ENCODE peak calls at places on chromosome 6, in nine cellular contexts. W is activated CD8-positive, alpha-beta T cell treated with anti-CD3 and anti-CD28 coated beads for 36 hours; Y is bronchial epithelial cell; D is NCI-H1105; S is DMS153; K is activated CD4-positive, CD25-positive, alpha-beta regulatory T cell treated with anti-CD3 and anti-CD28 coated beads, Interleukin-2, amount 50 U/mL, for 72 hours; J is hippocampal formation; I is CD8-positive, alpha-beta memory T cell; E is COR-L47. L is an unnamed sample.

GRCh38 chr6:168102093-168102985 is 23.3 kb upstream of the FRMD1 start:
- DNase-seq in W (no peak), Y (peak; percentile 15), D (peak; percentile 78), S (peak; percentile 91), K (no peak), J (no peak), I (peak; percentile 15), E (peak; percentile 66), L (no peak)

GRCh38 chr6:132867055-132867454 is 52.7 kb downstream of the RPS12 start:
- DNase-seq in W (no peak), Y (no peak), D (no peak), S (no peak), K (no peak), J (no peak), I (no peak), E (no peak), L (no peak)

GRCh38 chr6:144877118-144877517 is 592.0 kb downstream of the UTRN start:
- DNase-seq in W (no peak), Y (no peak), D (no peak), S (no peak), K (no peak), J (no peak), I (no peak), E (no peak), L (no peak)

GRCh38 chr6:168937061-168937460 is 316.6 kb downstream of the THBS2 start:
- DNase-seq in W (no peak), Y (peak; percentile 1), D (no peak), S (no peak), K (no peak), J (no peak), I (no peak), E (no peak), L (no peak)

GRCh38 chr6:132962936-132963579 is 148.7 kb downstream of the RPS12 start:
- DNase-seq in W (peak; percentile 79), Y (peak; percentile 66), D (peak; percentile 53), S (peak; percentile 47), K (peak; percentile 42), J (no peak), I (peak; percentile 56), E (peak; percentile 71), L (no peak)

GRCh38 chr6:167501831-167502385 is 177.0 kb downstream of the TTLL2 start:
- DNase-seq in W (no peak), Y (peak; percentile 4), D (no peak), S (no peak), K (no peak), J (no peak), I (no peak), E (no peak), L (no peak)

GRCh38 chr6:142236686-142237085 is 65.1 kb upstream of the ADGRG6 start:
- DNase-seq in W (no peak), Y (no peak), D (no peak), S (no peak), K (no peak), J (no peak), I (no peak), E (no peak), L (no peak)

GRCh38 chr6:35391240-35391968 is 49.0 kb downstream of the PPARD start:
- DNase-seq in W (no peak), Y (peak; percentile 99), D (no peak), S (no peak), K (no peak), J (no peak), I (no peak), E (no peak), L (no peak)

GRCh38 chr6:39508513-39508912 is 186.0 kb upstream of the KCNK16 start:
- DNase-seq in W (no peak), Y (no peak), D (no peak), S (peak; percentile 64), K (no peak), J (no peak), I (no peak), E (no peak), L (no peak)

GRCh38 chr6:119612871-119613515 is 263.4 kb upstream of the MAN1A1 start:
- DNase-seq in W (no peak), Y (peak; percentile 27), D (no peak), S (no peak), K (no peak), J (no peak), I (no peak), E (no peak), L (no peak)

GRCh38 chr6:104301921-104302320 is 557.8 kb downstream of the HACE1 start:
- DNase-seq in W (no peak), Y (no peak), D (no peak), S (no peak), K (no peak), J (no peak), I (no peak), E (no peak), L (no peak)

GRCh38 chr6:132316970-132317369 is 84.3 kb downstream of the MOXD1 start:
- DNase-seq in W (no peak), Y (no peak), D (no peak), S (no peak), K (no peak), J (no peak), I (no peak), E (no peak), L (no peak)

GRCh38 chr6:125469915-125470314 is 168.1 kb upstream of the HDDC2 start:
- DNase-seq in W (no peak), Y (peak; percentile 63), D (no peak), S (no peak), K (no peak), J (no peak), I (no peak), E (no peak), L (no peak)

GRCh38 chr6:135830452-135830851 is 21.0 kb upstream of the PDE7B start:
- DNase-seq in W (no peak), Y (no peak), D (no peak), S (no peak), K (no peak), J (no peak), I (no peak), E (no peak), L (no peak)

GRCh38 chr6:100892116-100892515 is 11.0 kb upstream of the ASCC3 start:
- DNase-seq in W (no peak), Y (no peak), D (no peak), S (no peak), K (no peak), J (no peak), I (no peak), E (no peak), L (no peak)

GRCh38 chr6:5486214-5486613 is 224.9 kb downstream of the FARS2 start:
- DNase-seq in W (no peak), Y (peak; percentile 52), D (no peak), S (no peak), K (no peak), J (no peak), I (no peak), E (no peak), L (no peak)

GRCh38 chr6:90658497-90658896 is 71.6 kb upstream of the MAP3K7 start:
- DNase-seq in W (no peak), Y (no peak), D (no peak), S (no peak), K (no peak), J (no peak), I (no peak), E (no peak), L (no peak)

GRCh38 chr6:113723182-113723581 is 134.0 kb upstream of the MARCKS start:
- DNase-seq in W (no peak), Y (peak; percentile 29), D (no peak), S (no peak), K (no peak), J (no peak), I (no peak), E (no peak), L (no peak)

L was measured in suprapubic skin.